ENCODE peak calls at places on chromosomes 5 and 9, in seven cellular contexts. H, Q, T, E, F, Z and V are unnamed samples.

GRCh38 chr9:33924978-33925797 is 108.2 kb downstream of the UBE2R2 start:
- DNase-seq in H (peak; percentile 77), Q (peak; percentile 53), T (peak; percentile 68), E (no peak), F (no peak), Z (no peak), V (no peak)

GRCh38 chr9:15509931-15510788 is 610 bp downstream of the PSIP1 start:
- DNase-seq in H (peak; percentile 63), Q (peak; percentile 40), T (peak; percentile 57), E (peak; percentile 64), F (peak; percentile 34), Z (peak; percentile 85), V (peak; percentile 61)

GRCh38 chr9:126128494-126129142 is 198.0 kb upstream of the MVB12B start:
- DNase-seq in H (no peak), Q (no peak), T (no peak), E (no peak), F (peak; percentile 22), Z (no peak), V (no peak)

GRCh38 chr9:74001382-74001781 is 495.8 kb upstream of the RORB start:
- DNase-seq in H (no peak), Q (no peak), T (no peak), E (no peak), F (no peak), Z (no peak), V (no peak)

GRCh38 chr9:85600675-85601263 is 141.0 kb downstream of the AGTPBP1 start:
- DNase-seq in H (no peak), Q (no peak), T (no peak), E (no peak), F (no peak), Z (peak; percentile 47), V (no peak)

GRCh38 chr5:148973455-148973854 is 89.4 kb downstream of the SH3TC2 start:
- DNase-seq in H (peak; percentile 70), Q (no peak), T (no peak), E (no peak), F (no peak), Z (no peak), V (no peak)

GRCh38 chr9:93126151-93126781 is 7.8 kb downstream of the NINJ1 start:
- DNase-seq in H (no peak), Q (no peak), T (no peak), E (peak; percentile 43), F (no peak), Z (no peak), V (no peak)

GRCh38 chr9:119453980-119454379 is 84.7 kb upstream of the BRINP1 start:
- DNase-seq in H (peak; percentile 59), Q (no peak), T (no peak), E (no peak), F (no peak), Z (no peak), V (no peak)

GRCh38 chr9:100554935-100555401 is 22.9 kb upstream of the CAVIN4 start:
- DNase-seq in H (no peak), Q (no peak), T (no peak), E (no peak), F (no peak), Z (no peak), V (no peak)

GRCh38 chr9:12718482-12719026 is 25.4 kb downstream of the TYRP1 start:
- DNase-seq in H (peak; percentile 74), Q (no peak), T (peak; percentile 33), E (no peak), F (no peak), Z (peak; percentile 35), V (no peak)

GRCh38 chr5:88049156-88049555 is 219.5 kb downstream of the TMEM161B start:
- DNase-seq in H (no peak), Q (no peak), T (no peak), E (no peak), F (no peak), Z (no peak), V (no peak)

GRCh38 chr5:17081142-17081541 is 136.3 kb upstream of the BASP1 start:
- DNase-seq in H (peak; percentile 60), Q (no peak), T (no peak), E (no peak), F (no peak), Z (no peak), V (no peak)

GRCh38 chr9:110850401-110851135 is 182.0 kb downstream of the MUSK start:
- DNase-seq in H (no peak), Q (no peak), T (no peak), E (no peak), F (no peak), Z (no peak), V (no peak)
- H3K9me3 ChIP-seq in H (no peaks in the 10 kb centered on the region), Q (peaks cover 13% of the 10 kb centered on the region), T (no peaks in the 10 kb centered on the region), E (peaks cover 5% of the 10 kb centered on the region), F (no peaks in the 10 kb centered on the region), Z (peaks cover 15% of the 10 kb centered on the region), V (no peaks in the 10 kb centered on the region)

GRCh38 chr9:138077898-138078540 is 200.4 kb downstream of the CACNA1B start:
- DNase-seq in H (no peak), Q (no peak), T (no peak), E (no peak), F (no peak), Z (no peak), V (no peak)

GRCh38 chr9:138077126-138077525 is 199.5 kb downstream of the CACNA1B start:
- DNase-seq in H (no peak), Q (no peak), T (no peak), E (no peak), F (no peak), Z (peak; percentile 40), V (no peak)

GRCh38 chr9:138080979-138081378 is 203.4 kb downstream of the CACNA1B start:
- DNase-seq in H (no peak), Q (no peak), T (no peak), E (no peak), F (no peak), Z (no peak), V (no peak)

GRCh38 chr9:138076650-138077009 is 199.0 kb downstream of the CACNA1B start:
- DNase-seq in H (no peak), Q (no peak), T (no peak), E (no peak), F (no peak), Z (no peak), V (no peak)

DNA sequence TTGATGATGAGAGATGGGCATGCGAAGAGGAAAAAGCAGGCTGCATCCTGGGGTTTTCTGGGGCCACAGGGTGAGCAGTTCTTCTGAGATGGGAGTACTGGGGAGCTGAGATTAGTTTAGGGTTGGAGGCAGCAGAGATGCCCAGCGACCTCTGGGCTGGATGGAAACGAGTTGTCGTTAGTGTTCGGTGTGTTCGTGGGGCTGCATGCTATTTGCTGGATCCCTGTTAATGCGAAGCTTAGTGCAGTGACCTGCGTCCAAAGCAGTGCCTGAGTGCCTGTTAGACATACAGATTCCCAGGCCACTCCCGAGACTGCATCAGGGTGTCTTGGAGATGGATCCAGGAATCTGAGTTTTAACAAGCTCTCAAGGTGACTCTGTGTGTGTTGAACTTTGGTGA is 201.3 kb downstream of the CACNA1B start:
- DNase-seq in H (no peak), Q (no peak), T (no peak), E (no peak), F (no peak), Z (no peak), V (no peak)
- H3K9me3 ChIP-seq in H (no peaks in the 10 kb centered on the region), Q (no peaks in the 10 kb centered on the region), T (no peaks in the 10 kb centered on the region), E (no peaks in the 10 kb centered on the region), F (peaks cover 5% of the 10 kb centered on the region), Z (peaks cover 1% of the 10 kb centered on the region), V (no peaks in the 10 kb centered on the region)

DNA sequence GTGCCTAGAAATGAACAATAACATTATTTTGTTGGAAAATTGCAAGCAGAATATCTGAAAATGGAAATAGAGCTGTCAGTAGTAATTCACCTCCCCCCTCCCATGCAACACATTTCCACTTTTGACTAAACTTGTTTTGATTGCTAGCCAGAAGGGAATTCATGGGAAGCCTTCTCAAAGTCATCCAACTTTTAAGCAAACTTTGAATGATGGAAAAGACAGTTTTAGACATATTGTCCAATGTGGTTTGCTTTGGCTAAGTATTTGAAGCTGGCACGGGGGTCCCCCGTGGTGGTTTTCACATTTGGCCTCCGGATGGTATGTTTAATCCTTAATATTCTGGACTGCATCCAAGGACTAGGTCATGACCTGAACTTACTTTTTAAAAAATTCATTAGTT is 7.5 kb downstream of the NR2F1 start:
- DNase-seq in H (no peak), Q (no peak), T (no peak), E (no peak), F (no peak), Z (no peak), V (no peak)
- H3K9me3 ChIP-seq in H (no peaks in the 10 kb centered on the region), Q (no peaks in the 10 kb centered on the region), T (no peaks in the 10 kb centered on the region), E (no peaks in the 10 kb centered on the region), F (peaks cover 18% of the 10 kb centered on the region), Z (no peaks in the 10 kb centered on the region), V (peaks cover 5% of the 10 kb centered on the region)

DNA sequence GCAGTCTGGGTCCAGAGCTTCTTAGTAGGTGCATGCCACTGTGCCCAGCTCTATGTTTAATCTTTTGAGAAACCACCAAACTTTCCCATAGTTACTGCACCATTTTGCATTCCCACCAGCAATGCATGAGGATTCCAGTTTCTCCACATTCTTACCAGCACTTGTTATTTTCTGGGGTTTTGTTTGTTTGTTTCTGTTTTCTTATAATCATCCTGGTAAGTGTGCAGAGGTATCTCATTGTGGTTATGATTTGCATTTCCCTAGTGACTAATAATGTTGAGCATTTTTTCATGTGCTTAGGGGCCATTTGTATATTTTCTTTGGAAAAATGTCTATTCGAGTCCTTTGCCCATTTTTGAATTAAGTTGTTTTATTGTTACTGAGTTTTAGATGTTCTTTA is 11.4 kb downstream of the FOXE1 start:
- DNase-seq in H (no peak), Q (no peak), T (no peak), E (no peak), F (no peak), Z (no peak), V (no peak)
- H3K9me3 ChIP-seq in H (peaks cover 4% of the 10 kb centered on the region), Q (peaks cover 22% of the 10 kb centered on the region), T (no peaks in the 10 kb centered on the region), E (peaks cover 10% of the 10 kb centered on the region), F (peaks cover 5% of the 10 kb centered on the region), Z (peaks cover 21% of the 10 kb centered on the region), V (peaks cover 14% of the 10 kb centered on the region)